ENCODE peak calls at places on chromosomes 2 and 18, in four cellular contexts. N is naive thymus-derived CD4-positive, alpha-beta T cell; B is SHP77; E is stromal cell of bone marrow. C is an unnamed sample.

GRCh38 chr2:28586864-28587263 is 91.0 kb downstream of the PLB1 start:
- DNase-seq in N (peak; percentile 56), B (no peak), E (no peak), C (no peak)

GRCh38 chr2:102657770-102658169 is 38.4 kb downstream of the SLC9A2 start:
- DNase-seq in N (no peak), B (no peak), E (no peak), C (no peak)

GRCh38 chr2:186429095-186429494 is 57.0 kb upstream of the ZC3H15 start:
- DNase-seq in N (no peak), B (no peak), E (peak; percentile 42), C (no peak)

GRCh38 chr2:207926133-207927076 is 98.9 kb downstream of the PLEKHM3 start:
- DNase-seq in N (no peak), B (peak; percentile 44), E (peak; percentile 91), C (no peak)

GRCh38 chr18:46393230-46393629 is 263.8 kb downstream of the LOXHD1 start:
- DNase-seq in N (no peak), B (no peak), E (no peak), C (no peak)

GRCh38 chr2:68463287-68463877 is 3.7 kb downstream of the FBXO48 start:
- DNase-seq in N (peak; percentile 30), B (peak; percentile 57), E (no peak), C (no peak)

GRCh38 chr2:43609304-43609883 is 13.6 kb upstream of the THADA start:
- DNase-seq in N (peak; percentile 25), B (peak; percentile 39), E (peak; percentile 28), C (no peak)

GRCh38 chr2:135657806-135658582 is 83.7 kb upstream of the UBXN4 start:
- DNase-seq in N (peak; percentile 64), B (no peak), E (no peak), C (no peak)

GRCh38 chr2:133209325-133209724 is 358.9 kb downstream of the NCKAP5 start:
- DNase-seq in N (no peak), B (no peak), E (no peak), C (no peak)

GRCh38 chr2:108918941-108919341 is 70.1 kb downstream of the EDAR start:
- DNase-seq in N (no peak), B (no peak), E (no peak), C (no peak)

GRCh38 chr2:134320930-134321329 is 67.1 kb downstream of the MGAT5 start:
- DNase-seq in N (no peak), B (no peak), E (no peak), C (peak; percentile 78)